ENCODE peak calls at places on chromosomes 1 and 21, in five cellular contexts. One of them, this sample, is unnamed.

GRCh38 chr1:21289700-21290545 is at the start of gene ECE1:
- DNase-seq in astrocyte: no peak
- DNase-seq in H1: peak
- DNase-seq in IMR-90: no peak
- DNase-seq in H9: peak
- DNase-seq in this sample: peak

GRCh38 chr1:10898921-10899320 is 102.5 kb upstream of the CASZ1 start:
- DNase-seq in H9: peak
- DNase-seq in H1: no peak
- DNase-seq in astrocyte: no peak
- DNase-seq in IMR-90: no peak
- DNase-seq in this sample: no peak

GRCh38 chr1:9883585-9884449 is 26.3 kb downstream of the CTNNBIP1 start:
- DNase-seq in IMR-90: no peak
- DNase-seq in astrocyte: no peak
- DNase-seq in H9: no peak
- DNase-seq in H1: no peak
- DNase-seq in this sample: no peak

GRCh38 chr1:93629101-93630059 is 52.3 kb downstream of the BCAR3 start:
- DNase-seq in H9: no peak
- DNase-seq in astrocyte: peak
- DNase-seq in IMR-90: peak
- DNase-seq in H1: no peak
- DNase-seq in this sample: peak

GRCh38 chr21:45439901-45440461 is 35.0 kb downstream of the COL18A1 start:
- DNase-seq in astrocyte: no peak
- DNase-seq in H1: no peak
- DNase-seq in H9: no peak
- DNase-seq in IMR-90: no peak
- DNase-seq in this sample: no peak

GRCh38 chr1:214476958-214477870 is 74.2 kb downstream of the PTPN14 start:
- DNase-seq in H1: no peak
- DNase-seq in IMR-90: peak
- DNase-seq in H9: no peak
- DNase-seq in astrocyte: peak
- DNase-seq in this sample: no peak

GRCh38 chr1:109994654-109995053 is 10.1 kb downstream of the AHCYL1 start:
- DNase-seq in IMR-90: no peak
- DNase-seq in astrocyte: no peak
- DNase-seq in H1: no peak
- DNase-seq in H9: no peak
- DNase-seq in this sample: no peak

GRCh38 chr1:153548722-153549695 is at the start of gene S100A3:
- DNase-seq in H1: no peak
- DNase-seq in astrocyte: peak
- DNase-seq in IMR-90: peak
- DNase-seq in H9: peak
- DNase-seq in this sample: no peak

GRCh38 chr1:2192031-2192995 is 2.3 kb downstream of the FAAP20 start:
- DNase-seq in H1: no peak
- DNase-seq in H9: no peak
- DNase-seq in IMR-90: peak
- DNase-seq in astrocyte: peak
- DNase-seq in this sample: no peak

GRCh38 chr21:41593051-41593783 is 85.3 kb upstream of the TMPRSS2 start:
- DNase-seq in IMR-90: no peak
- DNase-seq in astrocyte: no peak
- DNase-seq in H9: no peak
- DNase-seq in H1: peak
- DNase-seq in this sample: no peak

GRCh38 chr21:40210251-40210650 is 343.0 kb downstream of the PCP4 start:
- DNase-seq in IMR-90: no peak
- DNase-seq in H9: no peak
- DNase-seq in H1: no peak
- DNase-seq in astrocyte: no peak
- DNase-seq in this sample: no peak

GRCh38 chr1:41935226-41935625 is 16.5 kb upstream of the HIVEP3 start:
- DNase-seq in astrocyte: peak
- DNase-seq in IMR-90: peak
- DNase-seq in H9: no peak
- DNase-seq in H1: no peak
- DNase-seq in this sample: no peak

GRCh38 chr21:33299181-33299752 is 25.5 kb upstream of the IFNAR1 start:
- DNase-seq in H9: no peak
- DNase-seq in IMR-90: no peak
- DNase-seq in H1: no peak
- DNase-seq in astrocyte: no peak
- DNase-seq in this sample: peak

GRCh38 chr1:20361805-20362381 is 71.2 kb downstream of the VWA5B1 start:
- DNase-seq in H1: peak
- DNase-seq in H9: peak
- DNase-seq in astrocyte: no peak
- DNase-seq in IMR-90: peak
- DNase-seq in this sample: peak

GRCh38 chr1:34851431-34852105 is 8.0 kb downstream of the SMIM12 start:
- DNase-seq in H1: no peak
- DNase-seq in IMR-90: no peak
- DNase-seq in H9: no peak
- DNase-seq in astrocyte: no peak
- DNase-seq in this sample: no peak

GRCh38 chr1:33586111-33586510 is 113.7 kb downstream of the ZSCAN20 start:
- DNase-seq in H9: no peak
- DNase-seq in H1: no peak
- DNase-seq in IMR-90: peak
- DNase-seq in astrocyte: peak
- DNase-seq in this sample: no peak

GRCh38 chr1:226324479-226324878 is 15.5 kb upstream of the LIN9 start:
- DNase-seq in H1: no peak
- DNase-seq in astrocyte: no peak
- DNase-seq in H9: no peak
- DNase-seq in IMR-90: no peak
- DNase-seq in this sample: no peak

GRCh38 chr1:100941580-100942216 is 45.8 kb downstream of the SLC30A7 start:
- DNase-seq in astrocyte: no peak
- DNase-seq in IMR-90: no peak
- DNase-seq in H1: no peak
- DNase-seq in H9: no peak
- DNase-seq in this sample: no peak

GRCh38 chr1:245085508-245086095 is 69.2 kb upstream of the KIF26B start:
- DNase-seq in IMR-90: peak
- DNase-seq in H1: no peak
- DNase-seq in H9: no peak
- DNase-seq in astrocyte: peak
- DNase-seq in this sample: no peak

GRCh38 chr1:233647083-233647482 is 33.2 kb downstream of the KCNK1 start:
- DNase-seq in H9: no peak
- DNase-seq in astrocyte: peak
- DNase-seq in IMR-90: no peak
- DNase-seq in H1: no peak
- DNase-seq in this sample: no peak

GRCh38 chr1:155834296-155834926 is 22.6 kb downstream of the GON4L start:
- DNase-seq in IMR-90: peak
- DNase-seq in H9: peak
- DNase-seq in H1: no peak
- DNase-seq in astrocyte: peak
- DNase-seq in this sample: no peak

GRCh38 chr1:173190101-173190895 is 16.8 kb downstream of the TNFSF4 start:
- DNase-seq in IMR-90: peak
- DNase-seq in astrocyte: peak
- DNase-seq in H1: no peak
- DNase-seq in H9: no peak
- DNase-seq in this sample: peak

GRCh38 chr1:223175032-223175431 is 32.0 kb upstream of the TLR5 start:
- DNase-seq in IMR-90: peak
- DNase-seq in astrocyte: no peak
- DNase-seq in H9: no peak
- DNase-seq in H1: no peak
- DNase-seq in this sample: no peak

GRCh38 chr1:223176437-223176836 is 33.4 kb upstream of the TLR5 start:
- DNase-seq in astrocyte: no peak
- DNase-seq in H9: no peak
- DNase-seq in H1: no peak
- DNase-seq in IMR-90: no peak
- DNase-seq in this sample: no peak

GRCh38 chr1:223179280-223179679 is 36.2 kb upstream of the TLR5 start:
- DNase-seq in IMR-90: no peak
- DNase-seq in astrocyte: no peak
- DNase-seq in H9: no peak
- DNase-seq in H1: no peak
- DNase-seq in this sample: no peak

GRCh38 chr1:223177681-223178080 is 34.6 kb upstream of the TLR5 start:
- DNase-seq in H1: no peak
- DNase-seq in IMR-90: no peak
- DNase-seq in astrocyte: no peak
- DNase-seq in H9: no peak
- DNase-seq in this sample: no peak

DNA sequence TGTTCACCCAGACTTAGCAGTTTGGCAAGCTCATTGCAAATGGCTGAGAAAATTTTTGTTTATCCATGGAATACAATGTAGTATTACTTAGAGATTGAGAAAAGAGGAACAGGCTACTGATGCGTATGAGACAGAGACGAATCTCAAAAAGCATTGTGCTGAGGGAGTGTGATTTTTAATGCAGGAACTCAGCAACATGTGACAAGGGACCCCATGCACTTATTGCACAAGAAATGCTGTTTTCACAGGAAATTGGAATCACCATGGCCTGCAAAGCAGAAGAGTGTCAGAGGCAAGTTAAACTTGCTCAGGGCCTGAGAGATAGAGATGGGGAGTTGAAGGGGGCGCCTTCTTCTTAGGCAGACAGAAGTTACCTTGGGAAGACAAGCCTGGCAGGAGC is 32.6 kb upstream of the TLR5 start:
- DNase-seq in H9: no peak
- DNase-seq in IMR-90: no peak
- DNase-seq in H1: no peak
- DNase-seq in astrocyte: no peak
- DNase-seq in this sample: no peak
- H2AFZ ChIP-seq in H9: no peak
- H2AFZ ChIP-seq in IMR-90: no peak
- H2AFZ ChIP-seq in H1: no peak
- H2AFZ ChIP-seq in astrocyte: no peak
- H2AFZ ChIP-seq in this sample: no peak

GRCh38 chr1:51491166-51491981 is 27.7 kb downstream of the EPS15 start:
- DNase-seq in astrocyte: no peak
- DNase-seq in IMR-90: no peak
- DNase-seq in H1: no peak
- DNase-seq in H9: no peak
- DNase-seq in this sample: no peak
- H3K4me2 ChIP-seq in astrocyte: no peak
- H3K4me2 ChIP-seq in IMR-90: no peak
- H3K4me2 ChIP-seq in H1: no peak
- H3K4me2 ChIP-seq in H9: no peak
- H3K4me2 ChIP-seq in this sample: no peak

DNA sequence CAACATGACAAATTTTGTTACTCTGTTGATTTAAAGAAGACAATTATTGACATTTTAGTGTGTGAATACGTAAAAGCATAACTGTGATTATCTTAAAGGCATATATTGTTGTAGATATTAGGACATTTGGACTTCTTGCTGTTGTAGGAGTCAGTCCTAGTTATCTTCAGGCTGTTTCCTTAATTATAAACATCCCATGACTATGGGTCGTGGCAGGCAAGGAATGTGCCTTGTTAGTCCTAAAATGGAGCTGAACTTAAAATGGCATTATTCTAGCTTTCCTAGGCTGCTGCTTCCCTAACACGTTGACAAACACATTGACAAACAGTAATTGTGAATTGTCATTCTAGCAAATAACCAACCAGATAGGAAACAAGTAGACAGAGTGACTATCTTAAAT is 4.4 kb upstream of the MPZL1 start:
- DNase-seq in H9: no peak
- DNase-seq in H1: no peak
- DNase-seq in IMR-90: peak
- DNase-seq in astrocyte: no peak
- DNase-seq in this sample: no peak
- H2AFZ ChIP-seq in H9: no peak
- H2AFZ ChIP-seq in H1: no peak
- H2AFZ ChIP-seq in IMR-90: no peak
- H2AFZ ChIP-seq in astrocyte: no peak
- H2AFZ ChIP-seq in this sample: no peak

GRCh38 chr1:228860911-228861829 is 125.9 kb downstream of the RHOU start:
- DNase-seq in H1: no peak
- DNase-seq in IMR-90: peak
- DNase-seq in H9: peak
- DNase-seq in astrocyte: peak
- DNase-seq in this sample: no peak
- H3K4me2 ChIP-seq in H1: no peak
- H3K4me2 ChIP-seq in IMR-90: no peak
- H3K4me2 ChIP-seq in H9: no peak
- H3K4me2 ChIP-seq in astrocyte: peak
- H3K4me2 ChIP-seq in this sample: no peak

GRCh38 chr1:16221499-16221898 is 9.0 kb upstream of the ARHGEF19 start:
- DNase-seq in astrocyte: no peak
- DNase-seq in IMR-90: no peak
- DNase-seq in H9: no peak
- DNase-seq in H1: no peak
- DNase-seq in this sample: no peak

GRCh38 chr1:16217061-16217785 is 4.8 kb upstream of the ARHGEF19 start:
- DNase-seq in astrocyte: peak
- DNase-seq in H1: peak
- DNase-seq in IMR-90: peak
- DNase-seq in H9: peak
- DNase-seq in this sample: peak

GRCh38 chr1:16218014-16218673 is 5.7 kb upstream of the ARHGEF19 start:
- DNase-seq in astrocyte: no peak
- DNase-seq in H1: no peak
- DNase-seq in H9: no peak
- DNase-seq in IMR-90: no peak
- DNase-seq in this sample: no peak

GRCh38 chr1:16218674-16219071 is 6.2 kb upstream of the ARHGEF19 start:
- DNase-seq in H1: no peak
- DNase-seq in H9: no peak
- DNase-seq in astrocyte: no peak
- DNase-seq in IMR-90: no peak
- DNase-seq in this sample: no peak

GRCh38 chr1:16220101-16220500 is 7.6 kb upstream of the ARHGEF19 start:
- DNase-seq in H9: no peak
- DNase-seq in IMR-90: no peak
- DNase-seq in H1: no peak
- DNase-seq in astrocyte: no peak
- DNase-seq in this sample: no peak
- H2AFZ ChIP-seq in H9: no peak
- H2AFZ ChIP-seq in IMR-90: peak
- H2AFZ ChIP-seq in H1: no peak
- H2AFZ ChIP-seq in astrocyte: no peak
- H2AFZ ChIP-seq in this sample: no peak